ENCODE peak calls at places on chromosome 2, in five cellular contexts. One of them, this sample, is unnamed.

GRCh38 chr2:130728007-130728454 is 839 bp upstream of the GPR148 start:
- DNase-seq in LHCN-M2: no peak
- DNase-seq in SHP77 treated with DMSO at 0.1 percent for 48 hours: no peak
- DNase-seq in activated effector memory CD4-positive, alpha-beta T cell treated with anti-CD3 and anti-CD28 coated beads, Interleukin-2, amount 50 U/mL, for 16 hours: no peak
- DNase-seq in NCI-H69: peak
- DNase-seq in this sample: peak

GRCh38 chr2:150292192-150292591 is 195.3 kb downstream of the RND3 start:
- DNase-seq in LHCN-M2: no peak
- DNase-seq in SHP77 treated with DMSO at 0.1 percent for 48 hours: no peak
- DNase-seq in activated effector memory CD4-positive, alpha-beta T cell treated with anti-CD3 and anti-CD28 coated beads, Interleukin-2, amount 50 U/mL, for 16 hours: no peak
- DNase-seq in NCI-H69: no peak
- DNase-seq in this sample: no peak

GRCh38 chr2:17588031-17588430 is 47.5 kb downstream of the VSNL1 start:
- DNase-seq in LHCN-M2: no peak
- DNase-seq in SHP77 treated with DMSO at 0.1 percent for 48 hours: no peak
- DNase-seq in activated effector memory CD4-positive, alpha-beta T cell treated with anti-CD3 and anti-CD28 coated beads, Interleukin-2, amount 50 U/mL, for 16 hours: no peak
- DNase-seq in NCI-H69: no peak
- DNase-seq in this sample: no peak

GRCh38 chr2:218371987-218372358 is 10.1 kb upstream of the SLC11A1 start:
- DNase-seq in LHCN-M2: no peak
- DNase-seq in SHP77 treated with DMSO at 0.1 percent for 48 hours: no peak
- DNase-seq in activated effector memory CD4-positive, alpha-beta T cell treated with anti-CD3 and anti-CD28 coated beads, Interleukin-2, amount 50 U/mL, for 16 hours: no peak
- DNase-seq in NCI-H69: no peak
- DNase-seq in this sample: no peak

GRCh38 chr2:33131820-33132219 is 185.1 kb downstream of the LTBP1 start:
- DNase-seq in LHCN-M2: peak
- DNase-seq in SHP77 treated with DMSO at 0.1 percent for 48 hours: no peak
- DNase-seq in activated effector memory CD4-positive, alpha-beta T cell treated with anti-CD3 and anti-CD28 coated beads, Interleukin-2, amount 50 U/mL, for 16 hours: no peak
- DNase-seq in NCI-H69: no peak
- DNase-seq in this sample: no peak

GRCh38 chr2:3520591-3520990 is 1.3 kb upstream of the ADI1 start:
- DNase-seq in LHCN-M2: no peak
- DNase-seq in SHP77 treated with DMSO at 0.1 percent for 48 hours: no peak
- DNase-seq in activated effector memory CD4-positive, alpha-beta T cell treated with anti-CD3 and anti-CD28 coated beads, Interleukin-2, amount 50 U/mL, for 16 hours: no peak
- DNase-seq in NCI-H69: no peak
- DNase-seq in this sample: no peak

GRCh38 chr2:12202301-12202700 is 455.9 kb downstream of the LPIN1 start:
- DNase-seq in LHCN-M2: peak
- DNase-seq in SHP77 treated with DMSO at 0.1 percent for 48 hours: no peak
- DNase-seq in activated effector memory CD4-positive, alpha-beta T cell treated with anti-CD3 and anti-CD28 coated beads, Interleukin-2, amount 50 U/mL, for 16 hours: no peak
- DNase-seq in NCI-H69: no peak
- DNase-seq in this sample: no peak

GRCh38 chr2:207571370-207571769 is 41.6 kb downstream of the CREB1 start:
- DNase-seq in LHCN-M2: no peak
- DNase-seq in SHP77 treated with DMSO at 0.1 percent for 48 hours: no peak
- DNase-seq in activated effector memory CD4-positive, alpha-beta T cell treated with anti-CD3 and anti-CD28 coated beads, Interleukin-2, amount 50 U/mL, for 16 hours: no peak
- DNase-seq in NCI-H69: no peak
- DNase-seq in this sample: no peak

GRCh38 chr2:196205891-196206408 is 34.6 kb upstream of the STK17B start:
- DNase-seq in LHCN-M2: peak
- DNase-seq in SHP77 treated with DMSO at 0.1 percent for 48 hours: no peak
- DNase-seq in activated effector memory CD4-positive, alpha-beta T cell treated with anti-CD3 and anti-CD28 coated beads, Interleukin-2, amount 50 U/mL, for 16 hours: no peak
- DNase-seq in NCI-H69: no peak
- DNase-seq in this sample: no peak

GRCh38 chr2:217785544-217786045 is 217.2 kb downstream of the TNS1 start:
- DNase-seq in LHCN-M2: peak
- DNase-seq in SHP77 treated with DMSO at 0.1 percent for 48 hours: peak
- DNase-seq in activated effector memory CD4-positive, alpha-beta T cell treated with anti-CD3 and anti-CD28 coated beads, Interleukin-2, amount 50 U/mL, for 16 hours: peak
- DNase-seq in NCI-H69: peak
- DNase-seq in this sample: peak

GRCh38 chr2:120385355-120386127 is 39.6 kb downstream of the INHBB start:
- DNase-seq in LHCN-M2: no peak
- DNase-seq in SHP77 treated with DMSO at 0.1 percent for 48 hours: no peak
- DNase-seq in activated effector memory CD4-positive, alpha-beta T cell treated with anti-CD3 and anti-CD28 coated beads, Interleukin-2, amount 50 U/mL, for 16 hours: no peak
- DNase-seq in NCI-H69: peak
- DNase-seq in this sample: no peak

GRCh38 chr2:229231469-229231868 is 39.6 kb downstream of the PID1 start:
- DNase-seq in LHCN-M2: no peak
- DNase-seq in SHP77 treated with DMSO at 0.1 percent for 48 hours: no peak
- DNase-seq in activated effector memory CD4-positive, alpha-beta T cell treated with anti-CD3 and anti-CD28 coated beads, Interleukin-2, amount 50 U/mL, for 16 hours: no peak
- DNase-seq in NCI-H69: no peak
- DNase-seq in this sample: no peak

GRCh38 chr2:201786471-201786870 is 5.7 kb upstream of the ALS2 start:
- DNase-seq in LHCN-M2: no peak
- DNase-seq in SHP77 treated with DMSO at 0.1 percent for 48 hours: no peak
- DNase-seq in activated effector memory CD4-positive, alpha-beta T cell treated with anti-CD3 and anti-CD28 coated beads, Interleukin-2, amount 50 U/mL, for 16 hours: no peak
- DNase-seq in NCI-H69: no peak
- DNase-seq in this sample: no peak

GRCh38 chr2:201130524-201131186 is 14.7 kb downstream of the CFLAR start:
- DNase-seq in LHCN-M2: peak
- DNase-seq in SHP77 treated with DMSO at 0.1 percent for 48 hours: no peak
- DNase-seq in activated effector memory CD4-positive, alpha-beta T cell treated with anti-CD3 and anti-CD28 coated beads, Interleukin-2, amount 50 U/mL, for 16 hours: peak
- DNase-seq in NCI-H69: no peak
- DNase-seq in this sample: peak

GRCh38 chr2:169590804-169591203 is 6.7 kb downstream of the PPIG start:
- DNase-seq in LHCN-M2: no peak
- DNase-seq in SHP77 treated with DMSO at 0.1 percent for 48 hours: no peak
- DNase-seq in activated effector memory CD4-positive, alpha-beta T cell treated with anti-CD3 and anti-CD28 coated beads, Interleukin-2, amount 50 U/mL, for 16 hours: no peak
- DNase-seq in NCI-H69: no peak
- DNase-seq in this sample: no peak

GRCh38 chr2:14654733-14655346 is 22.3 kb downstream of the LRATD1 start:
- DNase-seq in LHCN-M2: no peak
- DNase-seq in SHP77 treated with DMSO at 0.1 percent for 48 hours: no peak
- DNase-seq in activated effector memory CD4-positive, alpha-beta T cell treated with anti-CD3 and anti-CD28 coated beads, Interleukin-2, amount 50 U/mL, for 16 hours: no peak
- DNase-seq in NCI-H69: no peak
- DNase-seq in this sample: no peak

GRCh38 chr2:24200799-24201198 is 25.9 kb downstream of the FAM228A start:
- DNase-seq in LHCN-M2: no peak
- DNase-seq in SHP77 treated with DMSO at 0.1 percent for 48 hours: no peak
- DNase-seq in activated effector memory CD4-positive, alpha-beta T cell treated with anti-CD3 and anti-CD28 coated beads, Interleukin-2, amount 50 U/mL, for 16 hours: no peak
- DNase-seq in NCI-H69: no peak
- DNase-seq in this sample: no peak

GRCh38 chr2:11976090-11976489 is 229.7 kb downstream of the LPIN1 start:
- DNase-seq in LHCN-M2: no peak
- DNase-seq in SHP77 treated with DMSO at 0.1 percent for 48 hours: no peak
- DNase-seq in activated effector memory CD4-positive, alpha-beta T cell treated with anti-CD3 and anti-CD28 coated beads, Interleukin-2, amount 50 U/mL, for 16 hours: no peak
- DNase-seq in NCI-H69: no peak
- DNase-seq in this sample: no peak

GRCh38 chr2:11750422-11750821 is 4.0 kb downstream of the LPIN1 start:
- DNase-seq in LHCN-M2: no peak
- DNase-seq in SHP77 treated with DMSO at 0.1 percent for 48 hours: no peak
- DNase-seq in activated effector memory CD4-positive, alpha-beta T cell treated with anti-CD3 and anti-CD28 coated beads, Interleukin-2, amount 50 U/mL, for 16 hours: peak
- DNase-seq in NCI-H69: peak
- DNase-seq in this sample: peak

GRCh38 chr2:241235396-241235795 is 46.9 kb downstream of the ANO7 start:
- DNase-seq in LHCN-M2: no peak
- DNase-seq in SHP77 treated with DMSO at 0.1 percent for 48 hours: no peak
- DNase-seq in activated effector memory CD4-positive, alpha-beta T cell treated with anti-CD3 and anti-CD28 coated beads, Interleukin-2, amount 50 U/mL, for 16 hours: no peak
- DNase-seq in NCI-H69: no peak
- DNase-seq in this sample: no peak

GRCh38 chr2:178478442-178479274 is at the start of gene FKBP7:
- DNase-seq in LHCN-M2: peak
- DNase-seq in SHP77 treated with DMSO at 0.1 percent for 48 hours: peak
- DNase-seq in activated effector memory CD4-positive, alpha-beta T cell treated with anti-CD3 and anti-CD28 coated beads, Interleukin-2, amount 50 U/mL, for 16 hours: peak
- DNase-seq in NCI-H69: peak
- DNase-seq in this sample: peak

GRCh38 chr2:177909962-177910361 is 162.6 kb downstream of the PDE11A start:
- DNase-seq in LHCN-M2: no peak
- DNase-seq in SHP77 treated with DMSO at 0.1 percent for 48 hours: no peak
- DNase-seq in activated effector memory CD4-positive, alpha-beta T cell treated with anti-CD3 and anti-CD28 coated beads, Interleukin-2, amount 50 U/mL, for 16 hours: no peak
- DNase-seq in NCI-H69: peak
- DNase-seq in this sample: no peak

GRCh38 chr2:163698857-163699256 is 37.0 kb downstream of the FIGN start:
- DNase-seq in LHCN-M2: peak
- DNase-seq in SHP77 treated with DMSO at 0.1 percent for 48 hours: no peak
- DNase-seq in activated effector memory CD4-positive, alpha-beta T cell treated with anti-CD3 and anti-CD28 coated beads, Interleukin-2, amount 50 U/mL, for 16 hours: no peak
- DNase-seq in NCI-H69: peak
- DNase-seq in this sample: no peak

GRCh38 chr2:232525796-232526195 is at the start of gene CHRND:
- DNase-seq in LHCN-M2: peak
- DNase-seq in SHP77 treated with DMSO at 0.1 percent for 48 hours: no peak
- DNase-seq in activated effector memory CD4-positive, alpha-beta T cell treated with anti-CD3 and anti-CD28 coated beads, Interleukin-2, amount 50 U/mL, for 16 hours: no peak
- DNase-seq in NCI-H69: peak
- DNase-seq in this sample: no peak